ENCODE peak calls at places on chromosome 12, in five cellular contexts. Q, D, Z, L and P are unnamed samples.

GRCh38 chr12:26434299-26434915 is 239.0 kb downstream of the SSPN start:
- DNase-seq in Q (no peak), D (peak; percentile 68), Z (peak; percentile 77), L (no peak), P (no peak)

GRCh38 chr12:51318846-51319570 is 5.0 kb downstream of the BIN2 start:
- DNase-seq in Q (peak; percentile 80), D (no peak), Z (no peak), L (no peak), P (no peak)

GRCh38 chr12:47393403-47393790 is 312.4 kb downstream of the RPAP3 start:
- DNase-seq in Q (no peak), D (peak; percentile 20), Z (peak; percentile 31), L (no peak), P (no peak)

GRCh38 chr12:97984951-97985350 is 522.3 kb downstream of the RMST start:
- DNase-seq in Q (no peak), D (no peak), Z (no peak), L (peak; percentile 40), P (peak; percentile 24)

GRCh38 chr12:45762185-45763110 is 32.9 kb downstream of the ARID2 start:
- DNase-seq in Q (no peak), D (peak; percentile 78), Z (peak; percentile 62), L (no peak), P (peak; percentile 23)

GRCh38 chr12:131118366-131118765 is 164.7 kb downstream of the ADGRD1 start:
- DNase-seq in Q (no peak), D (no peak), Z (no peak), L (no peak), P (no peak)

GRCh38 chr12:98106201-98106600 is 409.2 kb upstream of the TMPO start:
- DNase-seq in Q (no peak), D (no peak), Z (no peak), L (no peak), P (no peak)

GRCh38 chr12:30570206-30570890 is 125.3 kb downstream of the IPO8 start:
- DNase-seq in Q (no peak), D (no peak), Z (no peak), L (no peak), P (no peak)

GRCh38 chr12:120497524-120498150 is 1.7 kb downstream of the DYNLL1 start:
- DNase-seq in Q (no peak), D (peak; percentile 41), Z (no peak), L (peak; percentile 25), P (no peak)

GRCh38 chr12:56517854-56518253 is 3.8 kb upstream of the RBMS2 start:
- DNase-seq in Q (no peak), D (no peak), Z (no peak), L (no peak), P (no peak)

GRCh38 chr12:79897617-79898016 is 37.3 kb downstream of the PPP1R12A start:
- DNase-seq in Q (no peak), D (peak; percentile 95), Z (peak; percentile 55), L (no peak), P (no peak)

GRCh38 chr12:24902521-24903304 is 46.2 kb downstream of the BCAT1 start:
- DNase-seq in Q (peak; percentile 82), D (no peak), Z (no peak), L (no peak), P (no peak)

GRCh38 chr12:57191410-57191809 is 25.2 kb upstream of the NXPH4 start:
- DNase-seq in Q (no peak), D (no peak), Z (no peak), L (no peak), P (no peak)

DNA sequence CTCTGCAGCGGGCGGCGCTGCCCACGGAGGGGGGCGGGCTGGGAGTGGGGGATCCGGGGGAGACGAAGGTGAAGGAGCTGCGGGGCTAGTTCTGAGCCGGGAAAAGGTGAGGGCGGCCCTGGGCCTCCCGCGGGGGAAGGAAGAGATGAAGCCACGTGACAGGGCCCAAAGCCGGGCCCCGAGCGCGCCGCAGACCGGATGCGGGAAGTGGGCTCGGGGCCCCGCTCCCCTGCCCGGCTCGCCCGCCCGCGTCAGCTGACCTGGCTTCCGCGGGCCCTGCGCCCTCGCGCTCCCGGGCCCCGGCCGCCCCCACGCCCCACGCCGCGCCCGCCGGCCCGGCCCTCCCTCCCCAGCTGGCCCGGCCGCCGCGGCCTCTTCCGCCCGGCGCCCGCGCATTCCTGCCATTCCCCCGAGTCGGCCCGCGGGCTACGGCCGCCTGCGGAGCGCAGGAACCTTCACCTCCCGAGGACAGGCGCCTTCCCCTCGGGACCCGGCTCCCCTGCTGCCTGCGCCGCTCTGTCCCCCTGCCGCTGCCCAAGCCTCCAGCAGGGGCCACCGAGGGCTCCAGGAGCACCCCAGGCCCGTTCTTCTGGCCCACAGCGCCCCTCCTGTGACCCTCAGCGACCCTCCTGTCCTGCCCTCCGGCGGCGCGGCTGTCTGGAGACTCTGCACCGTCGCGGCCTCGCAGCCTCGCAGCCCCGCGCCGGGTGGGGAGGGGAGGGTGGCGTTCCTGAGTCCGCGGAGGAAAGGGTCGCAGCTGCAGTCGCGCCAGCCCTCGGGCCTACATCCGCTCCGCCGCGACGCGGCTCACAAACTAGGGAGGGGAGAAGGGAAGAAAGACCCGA is 20.4 kb downstream of the NINJ2 start:
- DNase-seq in Q (peak; percentile 97), D (peak; percentile 34), Z (peak; percentile 83), L (peak; percentile 41), P (peak; percentile 66)
- TF ChIP-seq POLR2A in Q (no peak), D (no peak), Z (peak; percentile 24), L (no peak), P (no peak)

GRCh38 chr12:88052686-88053085 is 23.5 kb upstream of the C12orf50 start:
- DNase-seq in Q (no peak), D (peak; percentile 44), Z (peak; percentile 71), L (no peak), P (no peak)
- TF ChIP-seq CTCF in Q (no peak), D (peak; percentile 49), Z (peak; percentile 69), L (no peak), P (no peak)

DNA sequence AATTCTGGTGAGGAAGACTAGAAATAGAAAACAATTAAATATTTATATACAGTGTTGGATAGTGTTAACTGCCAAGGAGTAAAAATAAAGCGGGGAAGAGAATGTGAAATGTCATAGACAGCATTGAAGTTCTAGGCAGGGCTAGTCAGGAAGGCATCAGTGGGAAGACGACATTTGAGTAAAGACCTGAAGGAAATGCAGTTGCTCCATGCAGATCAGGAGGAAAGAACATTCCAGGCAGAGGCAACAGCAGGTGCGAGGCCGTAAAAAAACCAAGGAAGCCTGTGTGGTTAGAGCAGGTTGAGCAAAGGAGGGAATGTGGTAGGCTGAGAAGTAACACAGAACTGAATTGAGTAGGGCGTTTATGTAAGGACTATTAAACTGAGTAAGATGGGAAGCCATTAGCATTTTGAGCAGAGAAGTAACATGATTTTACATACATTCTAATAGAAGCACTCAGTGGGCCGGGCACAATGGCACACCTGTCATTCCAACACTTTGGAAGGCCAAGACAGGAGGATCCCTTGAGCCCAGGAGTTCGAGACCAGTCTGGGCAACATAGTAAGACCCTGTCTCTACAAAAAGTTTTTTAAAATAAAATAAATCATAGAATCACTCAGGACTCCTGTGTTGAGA is 14.9 kb downstream of the SLC35E3 start:
- DNase-seq in Q (peak; percentile 10), D (no peak), Z (no peak), L (no peak), P (no peak)
- TF ChIP-seq POLR2A in Q (no peak), D (no peak), Z (no peak), L (no peak), P (no peak)

GRCh38 chr12:67451206-67451605 is 182.0 kb downstream of the CAND1 start:
- DNase-seq in Q (no peak), D (no peak), Z (no peak), L (no peak), P (no peak)
- TF ChIP-seq CTCF in Q (no peak), D (no peak), Z (no peak), L (no peak), P (no peak)

DNA sequence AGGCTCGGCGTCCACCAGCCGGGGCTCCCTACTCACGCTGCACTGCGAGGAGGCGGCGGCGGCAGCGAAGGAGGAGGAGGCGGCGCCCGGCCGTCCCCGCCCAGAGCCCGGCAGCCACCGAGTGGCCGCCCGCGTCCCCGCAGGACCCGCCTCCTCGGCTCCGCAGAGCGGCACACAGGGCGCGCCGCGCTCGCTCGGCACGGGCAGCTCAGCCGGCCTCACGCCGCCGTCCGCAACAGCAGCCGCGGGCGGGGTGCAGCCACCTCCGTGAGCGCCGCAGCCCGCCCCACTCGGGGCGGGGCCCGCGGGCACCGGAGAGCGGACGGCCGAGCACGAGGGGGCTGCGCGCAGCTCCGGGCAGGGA is at the start of gene ATP2B1:
- DNase-seq in Q (peak; percentile 99), D (peak; percentile 83), Z (peak; percentile 88), L (peak; percentile 82), P (peak; percentile 81)
- TF ChIP-seq POLR2A in Q (peak; percentile 97), D (peak; percentile 89), Z (no peak), L (no peak), P (peak; percentile 97)

GRCh38 chr12:52395761-52396434 is 10.2 kb downstream of the KRT82 start:
- DNase-seq in Q (peak; percentile 63), D (no peak), Z (peak; percentile 55), L (no peak), P (no peak)
- TF ChIP-seq CTCF in Q (peak; percentile 9), D (no peak), Z (peak; percentile 40), L (no peak), P (no peak)

GRCh38 chr12:96501139-96501741 is 11.9 kb downstream of the CFAP54 start:
- DNase-seq in Q (peak; percentile 82), D (peak; percentile 61), Z (peak; percentile 84), L (peak; percentile 41), P (peak; percentile 20)
- TF ChIP-seq POLR2A in Q (no peak), D (no peak), Z (no peak), L (no peak), P (no peak)

GRCh38 chr12:54215990-54216579 is 27.3 kb upstream of the SMUG1 start:
- DNase-seq in Q (peak; percentile 82), D (no peak), Z (peak; percentile 44), L (no peak), P (no peak)

GRCh38 chr12:54214553-54215374 is 26.0 kb upstream of the SMUG1 start:
- DNase-seq in Q (peak; percentile 97), D (peak; percentile 85), Z (peak; percentile 95), L (peak; percentile 66), P (peak; percentile 54)

GRCh38 chr12:54216580-54217308 is 28.0 kb upstream of the SMUG1 start:
- DNase-seq in Q (peak; percentile 94), D (peak; percentile 75), Z (peak; percentile 93), L (peak; percentile 52), P (peak; percentile 48)

GRCh38 chr12:54217774-54218221 is 29.0 kb upstream of the SMUG1 start:
- DNase-seq in Q (peak; percentile 84), D (no peak), Z (no peak), L (no peak), P (no peak)

DNA sequence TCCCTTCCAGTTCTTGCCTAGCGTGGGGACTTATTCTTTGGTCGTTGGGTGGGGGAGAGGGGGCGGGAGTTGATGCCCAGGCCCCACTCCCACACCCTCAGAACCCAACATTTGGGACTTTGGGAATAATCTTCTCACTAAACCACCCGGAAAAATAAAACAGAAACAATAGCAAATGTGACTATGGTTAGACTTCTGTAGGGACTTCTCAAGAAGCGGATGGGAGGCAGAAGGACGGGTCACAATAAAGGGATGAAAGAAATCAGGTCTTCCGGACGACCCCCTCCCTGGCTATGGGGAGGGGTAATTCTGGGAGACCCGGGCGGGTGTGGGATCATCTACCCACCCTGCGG is 28.5 kb upstream of the SMUG1 start:
- DNase-seq in Q (no peak), D (no peak), Z (no peak), L (no peak), P (no peak)
- TF ChIP-seq CTCF in Q (peak; percentile 43), D (no peak), Z (no peak), L (no peak), P (no peak)